ENCODE peak calls at places on chromosomes 5 and 9, in four cellular contexts. T is sigmoid colon, J is mucosa of descending colon, U is fibroblast of the aortic adventitia. R is an unnamed sample.

GRCh38 chr9:127637322-127637847 is 25.3 kb downstream of the STXBP1 start:
- DNase-seq in T (no peak), J (no peak), U (peak; percentile 98), R (no peak)

GRCh38 chr5:78320461-78320860 is 26.0 kb upstream of the AP3B1 start:
- DNase-seq in T (no peak), J (no peak), U (peak; percentile 59), R (peak; percentile 18)

GRCh38 chr9:94772654-94773303 is 46.3 kb downstream of the AOPEP start:
- DNase-seq in T (no peak), J (no peak), U (peak; percentile 43), R (no peak)

GRCh38 chr5:124932791-124933600 is 186.6 kb upstream of the ZNF608 start:
- DNase-seq in T (peak; percentile 89), J (no peak), U (peak; percentile 88), R (no peak)

GRCh38 chr5:8081179-8081578 is 212.2 kb downstream of the MTRR start:
- DNase-seq in T (no peak), J (no peak), U (no peak), R (no peak)

GRCh38 chr5:76144892-76145291 is 61.7 kb downstream of the SV2C start:
- DNase-seq in T (no peak), J (no peak), U (no peak), R (no peak)

GRCh38 chr5:142561486-142562097 is 124.3 kb downstream of the FGF1 start:
- DNase-seq in T (no peak), J (no peak), U (peak; percentile 40), R (no peak)

GRCh38 chr5:133467712-133468463 is 144.5 kb downstream of the FSTL4 start:
- DNase-seq in T (no peak), J (no peak), U (no peak), R (no peak)

GRCh38 chr5:78566747-78567449 is 81.7 kb downstream of the LHFPL2 start:
- DNase-seq in T (no peak), J (no peak), U (peak; percentile 67), R (no peak)

GRCh38 chr5:91381774-91382492 is 1.2 kb downstream of the ARRDC3 start:
- DNase-seq in T (peak; percentile 87), J (peak; percentile 72), U (peak; percentile 90), R (peak; percentile 74)

GRCh38 chr9:131503626-131504465 is 1.1 kb downstream of the POMT1 start:
- DNase-seq in T (no peak), J (peak; percentile 44), U (peak; percentile 16), R (peak; percentile 50)

GRCh38 chr9:73684601-73685000 is 532.9 kb downstream of the ANXA1 start:
- DNase-seq in T (no peak), J (no peak), U (peak; percentile 29), R (no peak)

GRCh38 chr9:108476574-108476973 is 379.2 kb downstream of the ACTL7B start:
- DNase-seq in T (no peak), J (no peak), U (peak; percentile 62), R (no peak)

GRCh38 chr5:10018211-10018610 is 231.5 kb downstream of the ATPSCKMT start:
- DNase-seq in T (no peak), J (no peak), U (no peak), R (no peak)

GRCh38 chr9:6545017-6545691 is 100.4 kb downstream of the GLDC start:
- DNase-seq in T (no peak), J (no peak), U (no peak), R (no peak)

GRCh38 chr5:50727149-50727496 is 60.7 kb downstream of the PARP8 start:
- DNase-seq in T (peak; percentile 70), J (no peak), U (peak; percentile 54), R (no peak)

GRCh38 chr5:152642406-152642805 is 237.3 kb upstream of the NMUR2 start:
- DNase-seq in T (no peak), J (no peak), U (no peak), R (no peak)

GRCh38 chr5:40291338-40291737 is 388.4 kb upstream of the PTGER4 start:
- DNase-seq in T (no peak), J (no peak), U (peak; percentile 69), R (no peak)

GRCh38 chr9:138049779-138050471 is 172.3 kb downstream of the CACNA1B start:
- DNase-seq in T (peak; percentile 47), J (no peak), U (no peak), R (no peak)

GRCh38 chr5:68071731-68072130 is 143.8 kb upstream of the PIK3R1 start:
- DNase-seq in T (no peak), J (no peak), U (peak; percentile 44), R (no peak)

GRCh38 chr5:67731886-67732285 is 483.7 kb upstream of the PIK3R1 start:
- DNase-seq in T (no peak), J (no peak), U (no peak), R (no peak)

GRCh38 chr9:14400658-14400995 is 86.7 kb upstream of the NFIB start:
- DNase-seq in T (peak; percentile 80), J (no peak), U (peak; percentile 98), R (no peak)

GRCh38 chr5:115465416-115465815 is 79.2 kb downstream of the FEM1C start:
- DNase-seq in T (no peak), J (no peak), U (peak; percentile 30), R (no peak)

GRCh38 chr5:135569755-135570452 is 8.9 kb downstream of the CXCL14 start:
- DNase-seq in T (no peak), J (peak; percentile 53), U (peak; percentile 33), R (no peak)

GRCh38 chr9:133607381-133607780 is 1.8 kb downstream of the FAM163B start:
- DNase-seq in T (no peak), J (no peak), U (no peak), R (no peak)

GRCh38 chr9:16671591-16672137 is 198.8 kb downstream of the BNC2 start:
- DNase-seq in T (no peak), J (no peak), U (peak; percentile 95), R (no peak)

GRCh38 chr9:98038958-98039357 is 17.6 kb upstream of the NANS start:
- DNase-seq in T (no peak), J (no peak), U (no peak), R (no peak)
- TF ChIP-seq CTCF in T (no peak), J (no peak), U (no peak), R (no peak)

GRCh38 chr9:89375181-89375760 is 57.0 kb downstream of the SECISBP2 start:
- DNase-seq in T (no peak), J (no peak), U (no peak), R (peak; percentile 83)
- TF ChIP-seq CTCF in T (no peak), J (no peak), U (no peak), R (no peak)

DNA sequence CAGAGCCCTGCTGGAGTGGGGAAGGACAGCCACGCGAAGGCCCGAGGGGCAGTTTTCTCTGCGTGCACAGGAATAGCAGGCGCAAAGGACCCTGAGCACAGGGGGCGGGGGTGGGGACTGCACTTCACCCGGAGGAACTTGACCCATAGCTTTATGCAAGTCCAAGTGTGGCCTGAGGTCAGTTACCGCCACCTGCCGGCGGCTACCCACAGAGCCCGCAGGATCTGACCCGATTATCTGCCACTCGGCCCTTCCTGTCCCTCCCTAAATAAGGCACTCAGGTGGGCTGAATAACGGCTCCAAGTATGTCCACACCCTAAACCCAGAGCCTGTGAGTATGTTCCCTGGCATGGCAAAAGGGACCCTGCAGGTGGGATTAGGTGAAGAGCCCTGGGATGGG is 65.4 kb upstream of the FCN1 start:
- DNase-seq in T (peak; percentile 59), J (peak; percentile 43), U (no peak), R (peak; percentile 81)
- TF ChIP-seq CTCF in T (no peak), J (no peak), U (peak; percentile 8), R (peak; percentile 71)

GRCh38 chr5:11573140-11573800 is 331.0 kb downstream of the CTNND2 start:
- DNase-seq in T (no peak), J (no peak), U (no peak), R (no peak)
- TF ChIP-seq CTCF in T (no peak), J (no peak), U (no peak), R (no peak)

GRCh38 chr5:43020294-43020711 is 19.8 kb downstream of the ANXA2R start:
- DNase-seq in T (no peak), J (peak; percentile 42), U (no peak), R (no peak)
- TF ChIP-seq CTCF in T (no peak), J (no peak), U (no peak), R (no peak)

GRCh38 chr9:124012368-124013262 is 1.0 kb downstream of the LHX2 start:
- DNase-seq in T (no peak), J (no peak), U (no peak), R (peak; percentile 66)

GRCh38 chr9:124010665-124011321 is 775 bp upstream of the LHX2 start:
- DNase-seq in T (no peak), J (no peak), U (no peak), R (no peak)

GRCh38 chr9:124009835-124010226 is 1.7 kb upstream of the LHX2 start:
- DNase-seq in T (no peak), J (no peak), U (no peak), R (no peak)

GRCh38 chr9:124010303-124010664 is 1.3 kb upstream of the LHX2 start:
- DNase-seq in T (no peak), J (no peak), U (no peak), R (no peak)

GRCh38 chr9:124011460-124012301 is at the start of gene LHX2:
- DNase-seq in T (no peak), J (peak; percentile 71), U (peak; percentile 38), R (peak; percentile 77)
- TF ChIP-seq CTCF in T (no peak), J (no peak), U (no peak), R (no peak)

GRCh38 chr9:1875251-1875851 is 139.8 kb upstream of the SMARCA2 start:
- DNase-seq in T (no peak), J (no peak), U (no peak), R (no peak)

GRCh38 chr9:1870915-1871314 is 144.2 kb upstream of the SMARCA2 start:
- DNase-seq in T (no peak), J (no peak), U (no peak), R (no peak)

GRCh38 chr9:1875921-1876448 is 139.2 kb upstream of the SMARCA2 start:
- DNase-seq in T (no peak), J (no peak), U (no peak), R (peak; percentile 73)

GRCh38 chr9:1869843-1870242 is 145.3 kb upstream of the SMARCA2 start:
- DNase-seq in T (no peak), J (no peak), U (peak; percentile 1), R (peak; percentile 45)

DNA sequence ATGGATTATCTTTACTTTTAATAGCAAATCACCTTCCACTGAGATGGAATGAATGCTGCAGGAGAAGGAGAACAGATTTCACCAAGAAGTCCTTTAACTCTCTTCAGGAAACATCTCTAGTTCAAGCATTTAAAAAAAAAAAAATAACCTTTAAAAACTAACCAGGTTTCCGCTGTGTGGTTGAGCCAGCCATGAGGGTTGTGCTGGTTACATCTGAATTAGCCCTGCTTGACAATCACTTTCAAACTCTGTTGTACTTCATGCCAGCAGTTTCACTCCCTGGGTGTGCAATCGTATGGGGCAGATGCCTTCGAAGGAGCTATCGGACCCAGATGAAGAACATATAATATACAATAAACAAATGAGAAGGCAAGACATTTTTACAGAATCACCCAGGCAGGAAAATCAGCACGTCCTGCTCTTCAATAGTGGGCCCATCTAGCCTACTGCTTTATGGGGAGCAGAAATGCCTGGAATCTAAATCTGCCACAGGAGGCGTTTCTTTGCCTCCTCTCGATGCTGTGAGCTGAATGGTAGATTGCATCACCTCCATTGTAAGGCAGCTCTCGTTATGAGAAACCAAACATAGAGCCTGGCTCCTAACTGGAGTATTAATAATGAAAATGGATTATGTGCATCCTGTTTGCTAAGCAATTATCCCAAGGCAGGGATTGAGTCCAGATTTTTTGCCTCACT is 143.5 kb upstream of the SMARCA2 start:
- DNase-seq in T (no peak), J (no peak), U (peak; percentile 11), R (no peak)
- TF ChIP-seq CTCF in T (no peak), J (no peak), U (no peak), R (no peak)

GRCh38 chr9:90002299-90003045 is 397.7 kb downstream of the GADD45G start:
- DNase-seq in T (no peak), J (no peak), U (peak; percentile 7), R (no peak)
- TF ChIP-seq CTCF in T (no peak), J (no peak), U (no peak), R (no peak)